ENCODE peak calls at places on chromosomes 2 and 18, in four cellular contexts. One of them, this sample, is unnamed.

GRCh38 chr2:146634256-146635068 is 1210.4 kb upstream of the ACVR2A start:
- DNase-seq in K562: no peak
- DNase-seq in A549: peak; percentile 75
- DNase-seq in H1: no peak
- DNase-seq in this sample: peak; percentile 81

GRCh38 chr2:170895023-170895759 is 33.9 kb upstream of the GORASP2 start:
- DNase-seq in K562: no peak
- DNase-seq in A549: no peak
- DNase-seq in H1: no peak
- DNase-seq in this sample: no peak

GRCh38 chr18:74631242-74632087 is 33.8 kb downstream of the ZNF407 start:
- DNase-seq in K562: no peak
- DNase-seq in A549: no peak
- DNase-seq in H1: no peak
- DNase-seq in this sample: peak; percentile 92

GRCh38 chr18:23133860-23134779 is 1.2 kb upstream of the CABLES1 start:
- DNase-seq in K562: peak; percentile 60
- DNase-seq in A549: peak; percentile 76
- DNase-seq in H1: peak; percentile 71
- DNase-seq in this sample: no peak

GRCh38 chr18:25592804-25593360 is 240.9 kb upstream of the ZNF521 start:
- DNase-seq in K562: no peak
- DNase-seq in A549: no peak
- DNase-seq in H1: no peak
- DNase-seq in this sample: no peak

GRCh38 chr2:47299555-47299954 is 103.4 kb upstream of the MSH2 start:
- DNase-seq in K562: no peak
- DNase-seq in A549: peak; percentile 79
- DNase-seq in H1: no peak
- DNase-seq in this sample: peak; percentile 86

GRCh38 chr2:202278036-202278760 is 12.6 kb downstream of the NOP58 start:
- DNase-seq in K562: no peak
- DNase-seq in A549: no peak
- DNase-seq in H1: no peak
- DNase-seq in this sample: peak; percentile 66

GRCh38 chr2:81181845-81182244 is 877.3 kb upstream of the LRRTM1 start:
- DNase-seq in K562: no peak
- DNase-seq in A549: no peak
- DNase-seq in H1: no peak
- DNase-seq in this sample: no peak

GRCh38 chr2:125736306-125736705 is 919.7 kb upstream of the GYPC start:
- DNase-seq in K562: no peak
- DNase-seq in A549: no peak
- DNase-seq in H1: no peak
- DNase-seq in this sample: no peak

GRCh38 chr2:171688129-171688465 is 828 bp downstream of the DYNC1I2 start:
- DNase-seq in K562: peak; percentile 43
- DNase-seq in A549: no peak
- DNase-seq in H1: no peak
- DNase-seq in this sample: peak; percentile 37

GRCh38 chr2:236308855-236309668 is 44.9 kb upstream of the ASB18 start:
- DNase-seq in K562: no peak
- DNase-seq in A549: no peak
- DNase-seq in H1: peak; percentile 43
- DNase-seq in this sample: no peak

GRCh38 chr2:240438810-240439697 is 3.6 kb downstream of the GPC1 start:
- DNase-seq in K562: no peak
- DNase-seq in A549: no peak
- DNase-seq in H1: no peak
- DNase-seq in this sample: no peak

GRCh38 chr2:222301296-222301997 is 2.6 kb upstream of the PAX3 start:
- DNase-seq in K562: no peak
- DNase-seq in A549: no peak
- DNase-seq in H1: peak; percentile 63
- DNase-seq in this sample: no peak

GRCh38 chr2:225027061-225027762 is 15.1 kb downstream of the DOCK10 start:
- DNase-seq in K562: no peak
- DNase-seq in A549: no peak
- DNase-seq in H1: no peak
- DNase-seq in this sample: no peak

GRCh38 chr2:20917724-20918572 is 95.0 kb upstream of the LDAH start:
- DNase-seq in K562: no peak
- DNase-seq in A549: no peak
- DNase-seq in H1: no peak
- DNase-seq in this sample: peak; percentile 34

GRCh38 chr2:68918497-68918896 is 34.2 kb downstream of the GKN2 start:
- DNase-seq in K562: no peak
- DNase-seq in A549: peak; percentile 22
- DNase-seq in H1: no peak
- DNase-seq in this sample: no peak

GRCh38 chr2:3264010-3264744 is 113.4 kb downstream of the EIPR1 start:
- DNase-seq in K562: no peak
- DNase-seq in A549: no peak
- DNase-seq in H1: no peak
- DNase-seq in this sample: no peak

GRCh38 chr2:54015809-54016703 is 45.3 kb upstream of the PSME4 start:
- DNase-seq in K562: no peak
- DNase-seq in A549: peak; percentile 61
- DNase-seq in H1: no peak
- DNase-seq in this sample: peak; percentile 88

GRCh38 chr2:134327367-134327766 is 73.5 kb downstream of the MGAT5 start:
- DNase-seq in K562: no peak
- DNase-seq in A549: no peak
- DNase-seq in H1: no peak
- DNase-seq in this sample: peak; percentile 68

GRCh38 chr18:44136326-44136725 is 544.4 kb upstream of the SETBP1 start:
- DNase-seq in K562: no peak
- DNase-seq in A549: no peak
- DNase-seq in H1: no peak
- DNase-seq in this sample: no peak

GRCh38 chr2:71702971-71703898 is 249.9 kb downstream of the DYSF start:
- DNase-seq in K562: no peak
- DNase-seq in A549: no peak
- DNase-seq in H1: no peak
- DNase-seq in this sample: no peak

GRCh38 chr18:74204543-74205152 is 56.3 kb downstream of the TIMM21 start:
- DNase-seq in K562: no peak
- DNase-seq in A549: no peak
- DNase-seq in H1: no peak
- DNase-seq in this sample: peak; percentile 4

GRCh38 chr18:26548144-26549102 is at the start of gene KCTD1:
- DNase-seq in K562: no peak
- DNase-seq in A549: peak; percentile 90
- DNase-seq in H1: peak; percentile 86
- DNase-seq in this sample: peak; percentile 84

GRCh38 chr2:231037202-231037730 is at the start of gene C2orf72:
- DNase-seq in K562: peak; percentile 62
- DNase-seq in A549: no peak
- DNase-seq in H1: peak; percentile 58
- DNase-seq in this sample: no peak

GRCh38 chr2:124713969-124714368 is 688.9 kb downstream of the CNTNAP5 start:
- DNase-seq in K562: no peak
- DNase-seq in A549: no peak
- DNase-seq in H1: no peak
- DNase-seq in this sample: no peak

GRCh38 chr18:4636957-4637356 is 181.8 kb upstream of the DLGAP1 start:
- DNase-seq in K562: no peak
- DNase-seq in A549: no peak
- DNase-seq in H1: no peak
- DNase-seq in this sample: no peak

GRCh38 chr2:223870840-223871618 is 33.6 kb upstream of the AP1S3 start:
- DNase-seq in K562: no peak
- DNase-seq in A549: no peak
- DNase-seq in H1: no peak
- DNase-seq in this sample: no peak

GRCh38 chr2:229726643-229727042 is 12.3 kb upstream of the DNER start:
- DNase-seq in K562: no peak
- DNase-seq in A549: no peak
- DNase-seq in H1: no peak
- DNase-seq in this sample: no peak

GRCh38 chr2:229728360-229728759 is 14.0 kb upstream of the DNER start:
- DNase-seq in K562: no peak
- DNase-seq in A549: no peak
- DNase-seq in H1: no peak
- DNase-seq in this sample: peak; percentile 3

GRCh38 chr2:229731363-229731762 is 17.0 kb upstream of the DNER start:
- DNase-seq in K562: no peak
- DNase-seq in A549: no peak
- DNase-seq in H1: no peak
- DNase-seq in this sample: no peak

GRCh38 chr2:229719926-229720652 is 5.7 kb upstream of the DNER start:
- DNase-seq in K562: no peak
- DNase-seq in A549: no peak
- DNase-seq in H1: no peak
- DNase-seq in this sample: peak; percentile 17

GRCh38 chr2:229725716-229726346 is 11.5 kb upstream of the DNER start:
- DNase-seq in K562: no peak
- DNase-seq in A549: peak; percentile 85
- DNase-seq in H1: no peak
- DNase-seq in this sample: peak; percentile 95
- TF ChIP-seq MAFK in K562: no peak
- TF ChIP-seq MAFK in A549: peak; percentile 69
- TF ChIP-seq MAFK in H1: no peak
- TF ChIP-seq MAFK in this sample: peak; percentile 65

DNA sequence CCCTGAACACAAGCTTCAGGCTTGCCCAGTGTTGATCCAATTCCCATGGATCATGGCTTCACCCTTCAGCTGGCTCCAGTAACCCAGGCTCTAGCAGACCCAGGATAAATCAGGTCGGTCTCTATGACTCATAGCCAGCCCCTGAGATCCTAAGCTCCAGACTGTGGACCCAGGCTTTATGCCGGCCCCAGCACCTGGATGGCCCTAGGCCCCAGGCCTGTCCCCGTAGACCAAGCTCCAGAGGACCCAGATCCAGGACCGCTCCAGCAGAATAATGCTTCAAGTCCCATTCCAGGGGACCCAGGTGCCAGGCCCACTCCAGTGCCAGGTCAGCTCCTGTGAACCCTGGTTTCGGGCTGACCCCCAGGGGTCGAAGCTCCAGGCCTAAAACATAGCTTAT is 1589.9 kb upstream of the DDX18 start:
- DNase-seq in K562: no peak
- DNase-seq in A549: no peak
- DNase-seq in H1: no peak
- DNase-seq in this sample: no peak
- H3K9me3 ChIP-seq in K562: peaks cover 3% of the 10 kb centered on the region
- H3K9me3 ChIP-seq in A549: peaks cover 2% of the 10 kb centered on the region
- H3K9me3 ChIP-seq in H1: no peaks in the 10 kb centered on the region
- H3K9me3 ChIP-seq in this sample: peaks cover 11% of the 10 kb centered on the region

GRCh38 chr2:8452296-8452695 is 229.6 kb upstream of the ID2 start:
- DNase-seq in K562: no peak
- DNase-seq in A549: no peak
- DNase-seq in H1: no peak
- DNase-seq in this sample: no peak

GRCh38 chr2:8445580-8445979 is 236.3 kb upstream of the ID2 start:
- DNase-seq in K562: no peak
- DNase-seq in A549: no peak
- DNase-seq in H1: no peak
- DNase-seq in this sample: no peak

GRCh38 chr2:8451273-8451672 is 230.6 kb upstream of the ID2 start:
- DNase-seq in K562: no peak
- DNase-seq in A549: no peak
- DNase-seq in H1: no peak
- DNase-seq in this sample: no peak

GRCh38 chr2:8448822-8449577 is 232.9 kb upstream of the ID2 start:
- DNase-seq in K562: no peak
- DNase-seq in A549: no peak
- DNase-seq in H1: no peak
- DNase-seq in this sample: no peak

DNA sequence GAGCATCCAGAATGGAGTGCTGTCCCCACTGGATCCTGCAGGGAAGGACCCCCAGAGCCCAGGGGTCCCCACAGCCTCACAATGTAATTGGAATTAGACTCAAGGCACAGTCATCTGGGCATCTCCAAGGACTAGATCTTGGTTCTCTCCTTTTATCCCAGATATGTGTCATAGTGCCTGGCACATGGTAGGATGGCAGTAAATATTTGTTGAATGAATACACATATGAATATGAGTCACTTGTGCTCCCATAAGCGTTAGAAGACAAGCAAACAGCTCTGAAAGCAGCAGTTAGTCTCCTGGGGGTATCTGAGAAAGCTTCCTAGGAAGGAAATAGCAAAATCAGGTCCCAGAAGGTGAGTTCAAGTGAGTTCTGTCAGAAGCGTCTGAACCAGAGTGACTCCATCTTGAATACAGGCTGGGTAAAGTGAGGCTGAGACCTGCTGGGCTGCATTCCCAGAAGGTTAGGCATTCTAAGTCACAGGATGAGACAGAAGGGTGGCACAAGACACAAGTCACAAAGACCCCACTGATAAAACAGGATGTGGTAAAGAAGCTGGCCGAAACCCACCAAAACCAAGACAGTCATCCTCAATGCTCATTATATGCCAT is 234.1 kb upstream of the ID2 start:
- DNase-seq in K562: no peak
- DNase-seq in A549: peak; percentile 61
- DNase-seq in H1: no peak
- DNase-seq in this sample: peak; percentile 63
- TF ChIP-seq MAFK in K562: no peak
- TF ChIP-seq MAFK in A549: no peak
- TF ChIP-seq MAFK in H1: no peak
- TF ChIP-seq MAFK in this sample: no peak

GRCh38 chr2:107553045-107553444 is 273.6 kb upstream of the RGPD4 start:
- DNase-seq in K562: no peak
- DNase-seq in A549: no peak
- DNase-seq in H1: no peak
- DNase-seq in this sample: no peak
- H3K9me3 ChIP-seq in K562: no peaks in the 10 kb centered on the region
- H3K9me3 ChIP-seq in A549: peaks cover 30% of the 10 kb centered on the region
- H3K9me3 ChIP-seq in H1: peaks cover 21% of the 10 kb centered on the region
- H3K9me3 ChIP-seq in this sample: peaks cover 4% of the 10 kb centered on the region

DNA sequence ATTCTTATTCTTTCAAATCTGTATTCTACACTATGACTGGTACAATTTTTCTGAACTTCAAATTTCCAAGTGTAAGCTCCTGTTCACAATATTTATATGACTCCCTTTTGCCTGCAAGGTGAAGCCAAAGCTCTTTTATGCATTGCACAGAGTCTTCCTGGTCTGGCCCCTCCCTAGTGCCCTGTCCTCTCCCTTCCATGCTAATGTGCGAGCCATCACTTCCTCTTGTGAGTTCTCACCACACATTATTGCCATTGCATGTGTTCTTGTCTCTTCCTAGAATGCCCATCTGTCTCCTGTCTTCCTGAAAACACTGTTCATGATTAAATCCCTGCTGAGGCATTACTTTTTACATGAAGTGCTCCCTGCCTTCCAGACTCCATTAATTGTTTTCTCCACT is 169.9 kb downstream of the MC4R start:
- DNase-seq in K562: no peak
- DNase-seq in A549: no peak
- DNase-seq in H1: no peak
- DNase-seq in this sample: no peak
- TF ChIP-seq MAFK in K562: no peak
- TF ChIP-seq MAFK in A549: no peak
- TF ChIP-seq MAFK in H1: no peak
- TF ChIP-seq MAFK in this sample: no peak

This sample was measured in IMR-90.